ENCODE peak calls at places on chromosomes 6 and 20, in five cellular contexts. One of them, this sample, is unnamed. For H3K9me3, the result is how much of the 10 kb centered on the place peaks cover.

GRCh38 chr20:62014889-62015375 is 50.7 kb downstream of the TAF4 start:
- DNase-seq in A549: no peak
- DNase-seq in CD4-positive, CD25-positive, alpha-beta regulatory T cell: no peak
- DNase-seq in lower lobe of right lung: peak
- DNase-seq in NT2/D1: no peak
- DNase-seq in this sample: no peak

GRCh38 chr20:15447549-15447948 is 1110.1 kb upstream of the FLRT3 start:
- DNase-seq in A549: no peak
- DNase-seq in lower lobe of right lung: no peak
- DNase-seq in CD4-positive, CD25-positive, alpha-beta regulatory T cell: no peak
- DNase-seq in NT2/D1: no peak
- DNase-seq in this sample: no peak

GRCh38 chr20:50071039-50071888 is 41.7 kb downstream of the UBE2V1 start:
- DNase-seq in A549: peak
- DNase-seq in CD4-positive, CD25-positive, alpha-beta regulatory T cell: peak
- DNase-seq in NT2/D1: peak
- DNase-seq in lower lobe of right lung: peak
- DNase-seq in this sample: peak

GRCh38 chr6:13383280-13384163 is 55.2 kb upstream of the TBC1D7 start:
- DNase-seq in CD4-positive, CD25-positive, alpha-beta regulatory T cell: peak
- DNase-seq in NT2/D1: no peak
- DNase-seq in A549: no peak
- DNase-seq in lower lobe of right lung: no peak
- DNase-seq in this sample: no peak

GRCh38 chr6:109351231-109352132 is 30.8 kb downstream of the CD164 start:
- DNase-seq in A549: no peak
- DNase-seq in CD4-positive, CD25-positive, alpha-beta regulatory T cell: no peak
- DNase-seq in lower lobe of right lung: no peak
- DNase-seq in NT2/D1: no peak
- DNase-seq in this sample: no peak

GRCh38 chr6:125229080-125229479 is 72.7 kb downstream of the HDDC2 start:
- DNase-seq in lower lobe of right lung: no peak
- DNase-seq in A549: no peak
- DNase-seq in CD4-positive, CD25-positive, alpha-beta regulatory T cell: no peak
- DNase-seq in NT2/D1: no peak
- DNase-seq in this sample: no peak

GRCh38 chr6:119858901-119859300 is 509.3 kb upstream of the MAN1A1 start:
- DNase-seq in NT2/D1: no peak
- DNase-seq in CD4-positive, CD25-positive, alpha-beta regulatory T cell: no peak
- DNase-seq in A549: no peak
- DNase-seq in lower lobe of right lung: no peak
- DNase-seq in this sample: no peak

GRCh38 chr6:1379026-1379809 is 10.2 kb upstream of the FOXF2 start:
- DNase-seq in NT2/D1: no peak
- DNase-seq in CD4-positive, CD25-positive, alpha-beta regulatory T cell: no peak
- DNase-seq in A549: no peak
- DNase-seq in lower lobe of right lung: no peak
- DNase-seq in this sample: no peak

GRCh38 chr6:36542041-36542440 is 5.2 kb downstream of the STK38 start:
- DNase-seq in A549: no peak
- DNase-seq in CD4-positive, CD25-positive, alpha-beta regulatory T cell: no peak
- DNase-seq in NT2/D1: no peak
- DNase-seq in lower lobe of right lung: no peak
- DNase-seq in this sample: no peak

GRCh38 chr6:76814496-76815458 is 648.5 kb downstream of the HTR1B start:
- DNase-seq in NT2/D1: no peak
- DNase-seq in lower lobe of right lung: no peak
- DNase-seq in A549: no peak
- DNase-seq in CD4-positive, CD25-positive, alpha-beta regulatory T cell: no peak
- DNase-seq in this sample: no peak

GRCh38 chr6:129730477-129731165 is 20.6 kb upstream of the ARHGAP18 start:
- DNase-seq in CD4-positive, CD25-positive, alpha-beta regulatory T cell: peak
- DNase-seq in A549: peak
- DNase-seq in NT2/D1: no peak
- DNase-seq in lower lobe of right lung: no peak
- DNase-seq in this sample: no peak

GRCh38 chr6:155352812-155353211 is 38.5 kb upstream of the TFB1M start:
- DNase-seq in A549: no peak
- DNase-seq in CD4-positive, CD25-positive, alpha-beta regulatory T cell: no peak
- DNase-seq in NT2/D1: no peak
- DNase-seq in lower lobe of right lung: no peak
- DNase-seq in this sample: no peak
- H3K9me3 ChIP-seq in A549: under half
- H3K9me3 ChIP-seq in CD4-positive, CD25-positive, alpha-beta regulatory T cell: under half
- H3K9me3 ChIP-seq in NT2/D1: under half
- H3K9me3 ChIP-seq in lower lobe of right lung: under half
- H3K9me3 ChIP-seq in this sample: under half

GRCh38 chr20:16520154-16520553 is 53.1 kb downstream of the KIF16B start:
- DNase-seq in NT2/D1: no peak
- DNase-seq in A549: no peak
- DNase-seq in CD4-positive, CD25-positive, alpha-beta regulatory T cell: no peak
- DNase-seq in lower lobe of right lung: no peak
- DNase-seq in this sample: no peak
- H3K9me3 ChIP-seq in NT2/D1: under half
- H3K9me3 ChIP-seq in A549: under half
- H3K9me3 ChIP-seq in CD4-positive, CD25-positive, alpha-beta regulatory T cell: under half
- H3K9me3 ChIP-seq in lower lobe of right lung: under half
- H3K9me3 ChIP-seq in this sample: under half

DNA sequence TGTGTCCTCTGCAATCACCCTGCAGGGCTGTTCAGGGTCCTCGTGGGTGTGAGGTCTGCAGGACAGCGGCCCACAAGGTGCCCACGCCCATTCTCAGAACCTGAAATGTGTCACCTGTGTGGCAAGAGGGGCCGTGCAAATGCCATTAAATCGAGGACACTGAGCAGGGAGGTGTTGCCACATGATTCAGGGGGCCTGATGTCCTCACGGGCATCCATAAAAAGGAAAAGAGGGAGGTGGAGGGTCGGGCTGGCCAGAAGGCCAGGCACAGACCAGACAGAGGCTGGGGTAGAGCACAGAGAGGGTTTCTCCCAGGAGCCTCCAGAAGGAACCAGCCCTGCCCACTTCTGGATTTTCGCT is 239.6 kb downstream of the ERMARD start:
- DNase-seq in lower lobe of right lung: no peak
- DNase-seq in CD4-positive, CD25-positive, alpha-beta regulatory T cell: no peak
- DNase-seq in A549: no peak
- DNase-seq in NT2/D1: no peak
- DNase-seq in this sample: no peak
- H3K9me3 ChIP-seq in lower lobe of right lung: under half
- H3K9me3 ChIP-seq in CD4-positive, CD25-positive, alpha-beta regulatory T cell: under half
- H3K9me3 ChIP-seq in A549: under half
- H3K9me3 ChIP-seq in NT2/D1: under half
- H3K9me3 ChIP-seq in this sample: under half

GRCh38 chr6:19410477-19410876 is 426.7 kb upstream of the ID4 start:
- DNase-seq in A549: no peak
- DNase-seq in NT2/D1: no peak
- DNase-seq in CD4-positive, CD25-positive, alpha-beta regulatory T cell: no peak
- DNase-seq in lower lobe of right lung: no peak
- DNase-seq in this sample: no peak
- H3K9me3 ChIP-seq in A549: under half
- H3K9me3 ChIP-seq in NT2/D1: under half
- H3K9me3 ChIP-seq in CD4-positive, CD25-positive, alpha-beta regulatory T cell: under half
- H3K9me3 ChIP-seq in lower lobe of right lung: under half
- H3K9me3 ChIP-seq in this sample: under half

GRCh38 chr6:14401181-14401745 is 283.7 kb downstream of the CD83 start:
- DNase-seq in A549: no peak
- DNase-seq in lower lobe of right lung: no peak
- DNase-seq in CD4-positive, CD25-positive, alpha-beta regulatory T cell: no peak
- DNase-seq in NT2/D1: no peak
- DNase-seq in this sample: no peak

GRCh38 chr6:14399635-14400034 is 282.1 kb downstream of the CD83 start:
- DNase-seq in CD4-positive, CD25-positive, alpha-beta regulatory T cell: no peak
- DNase-seq in NT2/D1: no peak
- DNase-seq in A549: no peak
- DNase-seq in lower lobe of right lung: no peak
- DNase-seq in this sample: no peak

GRCh38 chr6:14396826-14397517 is 279.4 kb downstream of the CD83 start:
- DNase-seq in CD4-positive, CD25-positive, alpha-beta regulatory T cell: no peak
- DNase-seq in lower lobe of right lung: peak
- DNase-seq in NT2/D1: no peak
- DNase-seq in A549: no peak
- DNase-seq in this sample: no peak

GRCh38 chr6:14397518-14397901 is 279.9 kb downstream of the CD83 start:
- DNase-seq in lower lobe of right lung: no peak
- DNase-seq in A549: no peak
- DNase-seq in CD4-positive, CD25-positive, alpha-beta regulatory T cell: no peak
- DNase-seq in NT2/D1: no peak
- DNase-seq in this sample: no peak

DNA sequence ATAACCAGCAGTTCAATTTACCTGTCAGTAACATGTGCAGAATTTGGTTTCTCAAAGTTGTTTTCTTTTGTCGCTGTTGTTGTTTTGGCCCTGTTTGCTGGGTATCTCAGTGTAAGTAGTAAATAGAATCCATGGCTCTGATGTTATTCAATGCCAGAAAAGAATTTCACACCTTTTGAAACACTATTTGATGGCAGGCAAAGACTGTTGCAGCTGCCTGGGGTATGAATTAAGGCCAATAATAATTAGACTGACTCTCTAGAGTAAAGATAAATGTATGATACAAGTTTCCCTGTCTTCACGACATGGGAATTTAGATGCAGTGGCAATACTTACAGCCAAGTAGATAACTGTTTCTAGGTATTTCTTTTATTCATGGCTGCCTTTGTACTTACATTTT is 281.4 kb downstream of the CD83 start:
- DNase-seq in lower lobe of right lung: no peak
- DNase-seq in CD4-positive, CD25-positive, alpha-beta regulatory T cell: no peak
- DNase-seq in A549: no peak
- DNase-seq in NT2/D1: no peak
- DNase-seq in this sample: no peak
- H3K9me3 ChIP-seq in lower lobe of right lung: under half
- H3K9me3 ChIP-seq in CD4-positive, CD25-positive, alpha-beta regulatory T cell: under half
- H3K9me3 ChIP-seq in A549: under half
- H3K9me3 ChIP-seq in NT2/D1: under half
- H3K9me3 ChIP-seq in this sample: under half

GRCh38 chr20:31449511-31450128 is 9.2 kb downstream of the DEFB123 start:
- DNase-seq in CD4-positive, CD25-positive, alpha-beta regulatory T cell: no peak
- DNase-seq in lower lobe of right lung: no peak
- DNase-seq in A549: no peak
- DNase-seq in NT2/D1: no peak
- DNase-seq in this sample: no peak
- H3K9me3 ChIP-seq in CD4-positive, CD25-positive, alpha-beta regulatory T cell: under half
- H3K9me3 ChIP-seq in lower lobe of right lung: under half
- H3K9me3 ChIP-seq in A549: under half
- H3K9me3 ChIP-seq in NT2/D1: under half
- H3K9me3 ChIP-seq in this sample: under half

GRCh38 chr20:56229821-56230220 is 18.7 kb upstream of the MC3R start:
- DNase-seq in lower lobe of right lung: no peak
- DNase-seq in CD4-positive, CD25-positive, alpha-beta regulatory T cell: no peak
- DNase-seq in A549: no peak
- DNase-seq in NT2/D1: no peak
- DNase-seq in this sample: no peak

GRCh38 chr20:56237337-56237736 is 11.2 kb upstream of the MC3R start:
- DNase-seq in lower lobe of right lung: no peak
- DNase-seq in CD4-positive, CD25-positive, alpha-beta regulatory T cell: no peak
- DNase-seq in NT2/D1: no peak
- DNase-seq in A549: no peak
- DNase-seq in this sample: no peak

GRCh38 chr20:56234110-56234509 is 14.4 kb upstream of the MC3R start:
- DNase-seq in CD4-positive, CD25-positive, alpha-beta regulatory T cell: no peak
- DNase-seq in NT2/D1: no peak
- DNase-seq in A549: no peak
- DNase-seq in lower lobe of right lung: no peak
- DNase-seq in this sample: no peak
- H3K9me3 ChIP-seq in CD4-positive, CD25-positive, alpha-beta regulatory T cell: under half
- H3K9me3 ChIP-seq in NT2/D1: under half
- H3K9me3 ChIP-seq in A549: under half
- H3K9me3 ChIP-seq in lower lobe of right lung: under half
- H3K9me3 ChIP-seq in this sample: under half

DNA sequence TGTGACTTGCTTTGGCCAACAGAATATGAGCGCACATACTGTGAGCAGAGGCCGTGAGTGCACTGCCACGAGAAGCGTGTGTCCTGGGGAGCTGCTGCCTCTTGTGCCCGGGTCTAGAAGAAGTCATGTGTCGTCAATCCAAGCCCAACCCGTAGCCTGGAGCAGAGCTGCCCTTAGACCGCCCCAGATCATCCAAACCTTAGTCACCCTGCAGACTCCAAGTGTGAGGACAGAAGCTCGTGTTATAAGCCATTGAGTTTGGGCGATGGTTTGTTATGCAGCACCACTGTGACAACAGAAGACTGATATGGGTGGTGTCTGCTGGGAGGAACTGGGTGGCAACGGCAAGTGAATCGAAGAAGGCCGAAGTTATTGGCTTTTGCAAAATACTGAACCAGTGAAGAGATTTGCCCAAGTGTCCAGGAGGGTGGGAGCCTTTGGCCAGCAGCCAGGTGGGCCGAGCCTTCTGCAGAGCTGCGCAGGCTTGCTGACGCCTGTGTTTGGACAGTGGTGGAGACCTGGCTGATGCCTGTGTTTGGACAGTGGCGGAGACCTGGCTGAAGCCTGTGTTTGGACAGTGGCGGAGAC is 101.3 kb upstream of the SULF2 start:
- DNase-seq in lower lobe of right lung: no peak
- DNase-seq in CD4-positive, CD25-positive, alpha-beta regulatory T cell: no peak
- DNase-seq in A549: no peak
- DNase-seq in NT2/D1: no peak
- DNase-seq in this sample: no peak
- H3K9me3 ChIP-seq in lower lobe of right lung: under half
- H3K9me3 ChIP-seq in CD4-positive, CD25-positive, alpha-beta regulatory T cell: under half
- H3K9me3 ChIP-seq in A549: under half
- H3K9me3 ChIP-seq in NT2/D1: under half
- H3K9me3 ChIP-seq in this sample: under half

DNA sequence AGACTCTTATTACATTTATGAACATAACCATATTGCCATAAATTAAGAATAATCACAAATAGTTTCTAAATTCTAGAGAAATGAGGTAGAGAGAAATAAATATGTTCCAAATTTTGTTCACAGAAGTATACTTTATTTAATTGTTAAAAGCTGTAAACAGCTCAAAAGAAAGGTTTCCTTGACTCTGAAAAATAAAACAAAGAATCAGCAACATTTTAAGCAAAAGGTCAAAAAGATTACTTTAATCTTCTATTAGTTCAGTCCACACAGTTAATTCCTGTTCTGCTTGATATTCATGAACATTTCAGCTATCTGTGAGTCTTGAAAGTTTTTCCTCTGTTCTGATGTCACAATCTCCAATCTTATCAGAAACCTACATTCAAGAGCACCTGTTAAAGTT is 197.9 kb downstream of the GJA1 start:
- DNase-seq in NT2/D1: no peak
- DNase-seq in lower lobe of right lung: no peak
- DNase-seq in CD4-positive, CD25-positive, alpha-beta regulatory T cell: no peak
- DNase-seq in A549: no peak
- DNase-seq in this sample: no peak
- H3K9me3 ChIP-seq in NT2/D1: half or more
- H3K9me3 ChIP-seq in lower lobe of right lung: under half
- H3K9me3 ChIP-seq in CD4-positive, CD25-positive, alpha-beta regulatory T cell: under half
- H3K9me3 ChIP-seq in A549: under half
- H3K9me3 ChIP-seq in this sample: under half